ENCODE peak calls at places on chromosomes 3 and 15, in seven cellular contexts. B is amniotic stem cell; Y is stimulated activated naive CD8-positive, alpha-beta T cell treated with anti-CD3 and anti-CD28 coated beads, Interleukin-15, Interleukin-2, amounts not matched to agents 100 U/mL and 50 U/mL, for 24 hours; W is PC-9; N is C1 segment of cervical spinal cord; A is DMS 273 treated with DMSO at 0.1 percent for 48 hours; U is iPS-NIHi11. L is an unnamed sample.

GRCh38 chr3:125310623-125311076 is 64.5 kb downstream of the ZNF148 start:
- DNase-seq in U (no peak), N (no peak), A (no peak), Y (peak; percentile 54), B (no peak), W (no peak), L (peak; percentile 50)

GRCh38 chr3:56724580-56725142 is 41.6 kb upstream of the TASOR start:
- DNase-seq in Y (no peak), W (no peak), U (peak; percentile 34), N (no peak), A (no peak), B (no peak), L (no peak)

GRCh38 chr3:196559826-196560225 is 8.5 kb downstream of the WDR53 start:
- DNase-seq in W (no peak), B (no peak), A (no peak), Y (no peak), U (no peak), N (no peak), L (no peak)

GRCh38 chr15:101089579-101090459 is 162.0 kb downstream of the CHSY1 start:
- DNase-seq in N (no peak), Y (no peak), U (no peak), B (no peak), W (no peak), A (no peak), L (no peak)

GRCh38 chr3:7293286-7293685 is 432.4 kb downstream of the GRM7 start:
- DNase-seq in N (no peak), W (no peak), Y (no peak), A (no peak), U (no peak), B (no peak), L (no peak)

GRCh38 chr15:36323607-36324006 is 255.8 kb upstream of the CDIN1 start:
- DNase-seq in W (no peak), B (no peak), N (no peak), A (no peak), Y (no peak), U (no peak), L (no peak)

GRCh38 chr15:42608767-42609488 is 33.5 kb downstream of the STARD9 start:
- DNase-seq in U (no peak), N (no peak), B (no peak), Y (no peak), W (no peak), A (no peak), L (no peak)

GRCh38 chr3:171622126-171622525 is 161.9 kb upstream of the TNIK start:
- DNase-seq in N (no peak), A (no peak), B (no peak), Y (no peak), U (no peak), W (no peak), L (no peak)

GRCh38 chr3:128353991-128354687 is 112.6 kb downstream of the DNAJB8 start:
- DNase-seq in B (no peak), Y (no peak), W (peak; percentile 4), A (no peak), U (no peak), N (no peak), L (no peak)

GRCh38 chr3:33879540-33879939 is 81.1 kb downstream of the PDCD6IP start:
- DNase-seq in N (no peak), A (no peak), Y (no peak), U (no peak), W (no peak), B (no peak), L (no peak)

GRCh38 chr3:187841552-187841951 is 96.3 kb upstream of the BCL6 start:
- DNase-seq in A (no peak), U (no peak), N (no peak), W (peak; percentile 89), Y (no peak), B (peak; percentile 64), L (no peak)

GRCh38 chr3:195151866-195152526 is 119.0 kb downstream of the XXYLT1 start:
- DNase-seq in W (peak; percentile 54), A (no peak), B (peak; percentile 52), U (no peak), Y (no peak), N (no peak), L (no peak)

GRCh38 chr3:41369838-41370237 is 170.5 kb downstream of the CTNNB1 start:
- DNase-seq in W (no peak), N (no peak), A (peak; percentile 79), Y (no peak), B (no peak), U (no peak), L (no peak)

GRCh38 chr15:88604972-88605506 is 16.1 kb upstream of the AEN start:
- DNase-seq in Y (no peak), W (no peak), B (no peak), A (no peak), N (no peak), U (no peak), L (no peak)

GRCh38 chr15:99151156-99151555 is 46.3 kb downstream of the SYNM start:
- DNase-seq in U (no peak), W (no peak), A (no peak), N (no peak), B (no peak), Y (no peak), L (no peak)

GRCh38 chr3:159733194-159733860 is 255.3 kb upstream of the IL12A start:
- DNase-seq in B (peak; percentile 19), A (no peak), N (no peak), W (peak; percentile 67), U (peak; percentile 14), Y (no peak), L (no peak)

GRCh38 chr3:172280406-172281051 is 167.7 kb downstream of the GHSR start:
- DNase-seq in A (no peak), N (no peak), W (peak; percentile 49), Y (no peak), B (peak; percentile 49), U (no peak), L (no peak)